ENCODE peak calls at places on chromosome 9, in four cellular contexts. One of them, this sample, is unnamed.

GRCh38 chr9:134895849-134896833 is 15.5 kb downstream of the FCN2 start:
- DNase-seq in ovary: peak; percentile 94
- DNase-seq in gastrocnemius medialis: peak; percentile 35
- DNase-seq in mucosa of descending colon: peak; percentile 10
- DNase-seq in this sample: peak; percentile 94

GRCh38 chr9:129081388-129081889 is 528 bp downstream of the DOLPP1 start:
- DNase-seq in ovary: no peak
- DNase-seq in gastrocnemius medialis: no peak
- DNase-seq in mucosa of descending colon: peak; percentile 62
- DNase-seq in this sample: no peak

GRCh38 chr9:134236001-134236421 is 71.6 kb upstream of the RNU6ATAC start:
- DNase-seq in ovary: peak; percentile 35
- DNase-seq in gastrocnemius medialis: no peak
- DNase-seq in mucosa of descending colon: no peak
- DNase-seq in this sample: peak; percentile 26

GRCh38 chr9:130310456-130310855 is 44.9 kb downstream of the HMCN2 start:
- DNase-seq in ovary: no peak
- DNase-seq in gastrocnemius medialis: no peak
- DNase-seq in mucosa of descending colon: no peak
- DNase-seq in this sample: no peak

GRCh38 chr9:129557192-129558036 is 63.5 kb downstream of the C9orf50 start:
- DNase-seq in ovary: peak; percentile 68
- DNase-seq in gastrocnemius medialis: no peak
- DNase-seq in mucosa of descending colon: no peak
- DNase-seq in this sample: peak; percentile 98

GRCh38 chr9:36100532-36100931 is 36.0 kb upstream of the GLIPR2 start:
- DNase-seq in ovary: no peak
- DNase-seq in gastrocnemius medialis: no peak
- DNase-seq in mucosa of descending colon: no peak
- DNase-seq in this sample: no peak

GRCh38 chr9:130186839-130187522 is 14.8 kb downstream of the NCS1 start:
- DNase-seq in ovary: peak; percentile 70
- DNase-seq in gastrocnemius medialis: no peak
- DNase-seq in mucosa of descending colon: peak; percentile 76
- DNase-seq in this sample: peak; percentile 42

GRCh38 chr9:134066923-134067851 is 639 bp downstream of the BRD3 start:
- DNase-seq in ovary: peak; percentile 42
- DNase-seq in gastrocnemius medialis: no peak
- DNase-seq in mucosa of descending colon: no peak
- DNase-seq in this sample: no peak

GRCh38 chr9:83424831-83425230 is 113.4 kb downstream of the FRMD3 start:
- DNase-seq in ovary: no peak
- DNase-seq in gastrocnemius medialis: no peak
- DNase-seq in mucosa of descending colon: no peak
- DNase-seq in this sample: no peak

GRCh38 chr9:85215936-85216335 is 525.8 kb downstream of the AGTPBP1 start:
- DNase-seq in ovary: no peak
- DNase-seq in gastrocnemius medialis: no peak
- DNase-seq in mucosa of descending colon: no peak
- DNase-seq in this sample: no peak

GRCh38 chr9:81984911-81985310 is 3.7 kb upstream of the SPATA31D1 start:
- DNase-seq in ovary: no peak
- DNase-seq in gastrocnemius medialis: no peak
- DNase-seq in mucosa of descending colon: no peak
- DNase-seq in this sample: peak; percentile 12

GRCh38 chr9:121059513-121059912 is 9.4 kb upstream of the C5 start:
- DNase-seq in ovary: no peak
- DNase-seq in gastrocnemius medialis: no peak
- DNase-seq in mucosa of descending colon: no peak
- DNase-seq in this sample: no peak

GRCh38 chr9:121057821-121058220 is 7.7 kb upstream of the C5 start:
- DNase-seq in ovary: no peak
- DNase-seq in gastrocnemius medialis: no peak
- DNase-seq in mucosa of descending colon: no peak
- DNase-seq in this sample: no peak

GRCh38 chr9:121059998-121060636 is 10.0 kb upstream of the C5 start:
- DNase-seq in ovary: peak; percentile 30
- DNase-seq in gastrocnemius medialis: no peak
- DNase-seq in mucosa of descending colon: peak; percentile 58
- DNase-seq in this sample: peak; percentile 87

GRCh38 chr9:121053544-121053943 is 3.5 kb upstream of the C5 start:
- DNase-seq in ovary: no peak
- DNase-seq in gastrocnemius medialis: no peak
- DNase-seq in mucosa of descending colon: no peak
- DNase-seq in this sample: no peak

DNA sequence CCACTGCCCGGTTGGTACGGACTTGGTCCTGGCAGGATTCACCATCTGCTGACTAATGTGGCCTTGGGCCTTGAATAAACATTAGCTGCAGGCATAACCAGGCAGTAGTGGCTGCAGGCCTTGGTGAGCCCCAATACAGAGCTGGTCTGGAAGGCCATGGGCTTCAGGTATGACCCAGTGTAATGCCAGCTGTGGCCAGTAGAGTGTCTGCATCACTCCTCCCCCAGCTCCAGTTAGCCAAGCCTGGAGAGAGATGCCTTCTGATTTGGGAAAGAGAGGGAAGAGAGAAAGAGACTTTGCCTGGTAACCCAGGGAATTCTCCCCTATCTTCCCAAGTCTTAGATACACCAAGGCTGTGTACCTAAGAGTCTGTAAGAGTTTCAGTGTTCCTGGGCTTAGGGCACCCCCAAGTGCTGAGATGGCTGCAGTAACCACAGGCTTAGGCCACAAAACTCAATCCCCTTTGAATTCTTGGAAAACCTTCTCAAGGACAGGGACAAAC is 5.6 kb upstream of the C5 start:
- DNase-seq in ovary: no peak
- DNase-seq in gastrocnemius medialis: no peak
- DNase-seq in mucosa of descending colon: no peak
- DNase-seq in this sample: peak; percentile 18
- H3K4me3 ChIP-seq in ovary: no peak overlapping the region
- H3K4me3 ChIP-seq in gastrocnemius medialis: no peak overlapping the region
- H3K4me3 ChIP-seq in mucosa of descending colon: no peak overlapping the region
- H3K4me3 ChIP-seq in this sample: no peak overlapping the region

DNA sequence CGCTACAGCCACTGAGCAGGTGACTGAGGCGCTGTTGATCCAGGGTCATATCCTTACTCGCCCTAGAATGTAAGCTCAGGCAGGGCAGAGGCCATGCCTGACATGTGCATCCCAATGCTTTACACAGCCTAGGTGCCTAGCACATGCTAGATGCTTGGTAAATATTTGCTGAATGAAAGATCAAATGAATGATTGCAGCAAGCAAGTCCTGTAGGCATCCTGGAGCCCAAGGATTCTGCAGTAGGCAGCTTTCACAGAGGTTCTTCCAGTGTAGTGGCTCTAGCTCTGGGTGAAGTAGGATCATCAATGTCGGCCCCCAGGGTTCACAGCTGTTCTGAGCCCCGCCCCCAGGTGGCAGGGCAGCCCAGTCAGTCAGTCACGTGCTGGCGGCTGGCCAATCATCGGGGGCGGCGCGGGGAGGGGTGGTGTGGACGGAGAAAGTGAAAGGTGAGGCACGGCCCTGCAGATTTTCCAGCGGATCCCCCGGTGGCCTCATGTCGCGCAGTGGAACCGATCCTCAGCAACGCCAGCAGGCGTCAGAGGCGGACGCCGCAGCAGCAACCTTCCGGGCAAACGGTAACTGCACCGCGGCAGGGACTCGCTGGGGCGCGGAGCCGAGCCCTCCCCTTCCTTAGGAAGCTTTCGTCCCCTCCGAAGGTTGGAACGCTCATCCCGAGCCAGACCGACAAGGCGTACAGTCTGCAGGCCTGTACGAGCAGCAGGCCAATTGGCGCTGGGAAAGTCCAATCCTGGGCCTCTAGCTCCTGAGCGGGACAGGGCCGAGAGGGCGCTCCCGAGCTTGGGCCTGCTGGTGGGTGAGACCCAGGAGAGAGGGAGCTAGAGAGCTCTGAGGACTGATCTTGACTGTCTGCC is at the start of gene GALT:
- DNase-seq in ovary: peak; percentile 95
- DNase-seq in gastrocnemius medialis: peak; percentile 85
- DNase-seq in mucosa of descending colon: peak; percentile 94
- DNase-seq in this sample: peak; percentile 83
- TF ChIP-seq CTCF in ovary: no peak
- TF ChIP-seq CTCF in gastrocnemius medialis: peak; percentile 48
- TF ChIP-seq CTCF in mucosa of descending colon: peak; percentile 6
- TF ChIP-seq CTCF in this sample: peak; percentile 65

GRCh38 chr9:113199683-113200329 is 21.3 kb downstream of the FKBP15 start:
- DNase-seq in ovary: no peak
- DNase-seq in gastrocnemius medialis: no peak
- DNase-seq in mucosa of descending colon: no peak
- DNase-seq in this sample: no peak
- H3K4me3 ChIP-seq in ovary: no peak overlapping the region
- H3K4me3 ChIP-seq in gastrocnemius medialis: no peak overlapping the region
- H3K4me3 ChIP-seq in mucosa of descending colon: no peak overlapping the region
- H3K4me3 ChIP-seq in this sample: no peak overlapping the region

GRCh38 chr9:132194508-132194907 is 32.6 kb downstream of the NTNG2 start:
- DNase-seq in ovary: no peak
- DNase-seq in gastrocnemius medialis: no peak
- DNase-seq in mucosa of descending colon: no peak
- DNase-seq in this sample: no peak
- TF ChIP-seq CTCF in ovary: no peak
- TF ChIP-seq CTCF in gastrocnemius medialis: no peak
- TF ChIP-seq CTCF in mucosa of descending colon: no peak
- TF ChIP-seq CTCF in this sample: no peak

GRCh38 chr9:124018731-124019697 is 7.4 kb downstream of the LHX2 start:
- DNase-seq in ovary: no peak
- DNase-seq in gastrocnemius medialis: no peak
- DNase-seq in mucosa of descending colon: no peak
- DNase-seq in this sample: no peak

GRCh38 chr9:124017929-124018730 is 6.6 kb downstream of the LHX2 start:
- DNase-seq in ovary: no peak
- DNase-seq in gastrocnemius medialis: no peak
- DNase-seq in mucosa of descending colon: no peak
- DNase-seq in this sample: no peak

GRCh38 chr9:124021385-124021769 is 9.8 kb downstream of the LHX2 start:
- DNase-seq in ovary: no peak
- DNase-seq in gastrocnemius medialis: no peak
- DNase-seq in mucosa of descending colon: no peak
- DNase-seq in this sample: no peak

GRCh38 chr9:124020520-124021384 is 9.2 kb downstream of the LHX2 start:
- DNase-seq in ovary: no peak
- DNase-seq in gastrocnemius medialis: no peak
- DNase-seq in mucosa of descending colon: no peak
- DNase-seq in this sample: no peak

GRCh38 chr9:124019771-124020519 is 8.4 kb downstream of the LHX2 start:
- DNase-seq in ovary: no peak
- DNase-seq in gastrocnemius medialis: no peak
- DNase-seq in mucosa of descending colon: no peak
- DNase-seq in this sample: no peak
- H3K4me3 ChIP-seq in ovary: no peak overlapping the region
- H3K4me3 ChIP-seq in gastrocnemius medialis: no peak overlapping the region
- H3K4me3 ChIP-seq in mucosa of descending colon: no peak overlapping the region
- H3K4me3 ChIP-seq in this sample: no peak overlapping the region

GRCh38 chr9:93552923-93553322 is 23.5 kb upstream of the PHF2 start:
- DNase-seq in ovary: no peak
- DNase-seq in gastrocnemius medialis: no peak
- DNase-seq in mucosa of descending colon: no peak
- DNase-seq in this sample: no peak
- TF ChIP-seq CTCF in ovary: no peak
- TF ChIP-seq CTCF in gastrocnemius medialis: no peak
- TF ChIP-seq CTCF in mucosa of descending colon: no peak
- TF ChIP-seq CTCF in this sample: no peak

GRCh38 chr9:93459432-93459847 is 6.1 kb upstream of the FAM120AOS start:
- DNase-seq in ovary: no peak
- DNase-seq in gastrocnemius medialis: no peak
- DNase-seq in mucosa of descending colon: no peak
- DNase-seq in this sample: no peak
- H3K4me3 ChIP-seq in ovary: no peak overlapping the region
- H3K4me3 ChIP-seq in gastrocnemius medialis: no peak overlapping the region
- H3K4me3 ChIP-seq in mucosa of descending colon: no peak overlapping the region
- H3K4me3 ChIP-seq in this sample: no peak overlapping the region